ENCODE peak calls at places on chromosomes 1 and 21, in eight cellular contexts. Z is naive thymus-derived CD8-positive, alpha-beta T cell; J is HTR-8/SVneo; D is G401; X is SK-N-SH; E is NCI-H510A treated with DMSO at 0.1 percent for 48 hours; M is NAMALWA; I is NCI-H774. V is an unnamed sample.

GRCh38 chr1:106200711-106201110 is 855.8 kb upstream of the PRMT6 start:
- DNase-seq in Z (no peak), J (no peak), D (no peak), X (no peak), E (no peak), M (no peak), I (no peak), V (no peak)

GRCh38 chr1:88695781-88696180 is 11.7 kb downstream of the PKN2 start:
- DNase-seq in Z (no peak), J (no peak), D (no peak), X (no peak), E (no peak), M (no peak), I (no peak), V (no peak)

GRCh38 chr1:58768971-58769808 is 14.7 kb downstream of the JUN start:
- DNase-seq in Z (no peak), J (no peak), D (peak; percentile 63), X (peak; percentile 73), E (peak; percentile 54), M (no peak), I (peak; percentile 65), V (peak; percentile 72)

GRCh38 chr1:68969430-68969829 is 472.5 kb upstream of the DEPDC1 start:
- DNase-seq in Z (no peak), J (no peak), D (no peak), X (no peak), E (peak; percentile 87), M (no peak), I (no peak), V (no peak)

GRCh38 chr1:186337554-186337953 is 37.5 kb downstream of the TPR start:
- DNase-seq in Z (no peak), J (no peak), D (no peak), X (no peak), E (no peak), M (no peak), I (no peak), V (no peak)

GRCh38 chr1:15159166-15159555 is 5.6 kb downstream of the TMEM51 start:
- DNase-seq in Z (no peak), J (no peak), D (no peak), X (no peak), E (no peak), M (no peak), I (no peak), V (no peak)

GRCh38 chr1:41920658-41921057 is 1.9 kb upstream of the HIVEP3 start:
- DNase-seq in Z (no peak), J (no peak), D (no peak), X (no peak), E (peak; percentile 26), M (no peak), I (no peak), V (no peak)

GRCh38 chr1:207017615-207018559 is 14.7 kb downstream of the C1orf116 start:
- DNase-seq in Z (no peak), J (no peak), D (no peak), X (no peak), E (no peak), M (no peak), I (no peak), V (peak; percentile 16)

GRCh38 chr1:201591981-201592380 is 53.1 kb downstream of the NAV1 start:
- DNase-seq in Z (no peak), J (no peak), D (no peak), X (no peak), E (peak; percentile 17), M (no peak), I (no peak), V (no peak)

GRCh38 chr21:25467891-25468290 is 139.4 kb downstream of the MRPL39 start:
- DNase-seq in Z (no peak), J (no peak), D (no peak), X (no peak), E (no peak), M (no peak), I (no peak), V (no peak)

GRCh38 chr1:234772345-234773147 is 162.6 kb upstream of the IRF2BP2 start:
- DNase-seq in Z (peak; percentile 82), J (peak; percentile 95), D (peak; percentile 70), X (no peak), E (peak; percentile 57), M (peak; percentile 91), I (no peak), V (peak; percentile 62)

GRCh38 chr1:33088119-33088906 is 7.4 kb downstream of the AZIN2 start:
- DNase-seq in Z (no peak), J (no peak), D (no peak), X (no peak), E (no peak), M (no peak), I (no peak), V (peak; percentile 35)

GRCh38 chr1:5982868-5983267 is 9.4 kb downstream of the NPHP4 start:
- DNase-seq in Z (no peak), J (no peak), D (no peak), X (no peak), E (no peak), M (no peak), I (no peak), V (no peak)

GRCh38 chr1:58767143-58767542 is 16.7 kb downstream of the JUN start:
- DNase-seq in Z (no peak), J (no peak), D (no peak), X (no peak), E (no peak), M (no peak), I (no peak), V (no peak)

GRCh38 chr1:35175067-35176001 is 17.6 kb downstream of the SFPQ start:
- DNase-seq in Z (no peak), J (no peak), D (no peak), X (no peak), E (no peak), M (peak; percentile 30), I (no peak), V (no peak)

GRCh38 chr1:41492341-41492848 is 7.9 kb upstream of the EDN2 start:
- DNase-seq in Z (no peak), J (no peak), D (no peak), X (no peak), E (peak; percentile 87), M (peak; percentile 74), I (no peak), V (no peak)